ENCODE peak calls at places on chromosome 1, in six cellular contexts. T, B, N, Y, P and O are unnamed samples.

GRCh38 chr1:38962113-38962512 is 20.5 kb upstream of the RHBDL2 start:
- ATAC-seq in N (no peak), P (no peak), T (no peak), Y (no peak), B (peak; percentile 39), O (no peak)

GRCh38 chr1:29416825-29417557 is 180.7 kb downstream of the PTPRU start:
- ATAC-seq in N (no peak), P (peak; percentile 37), B (peak; percentile 78), Y (no peak), T (no peak), O (peak; percentile 78)

GRCh38 chr1:170247751-170248521 is 102.2 kb downstream of the NTMT2 start:
- ATAC-seq in T (no peak), Y (no peak), P (no peak), B (no peak), N (no peak), O (no peak)

GRCh38 chr1:157270705-157271274 is 132.6 kb upstream of the ETV3 start:
- ATAC-seq in Y (no peak), T (no peak), B (no peak), N (no peak), P (no peak), O (no peak)

GRCh38 chr1:80217377-80217986 is 1211.0 kb upstream of the ADGRL4 start:
- ATAC-seq in P (no peak), Y (peak; percentile 68), B (no peak), N (peak; percentile 84), T (no peak), O (no peak)

GRCh38 chr1:232562855-232563510 is 67.0 kb downstream of the SIPA1L2 start:
- ATAC-seq in B (no peak), P (no peak), T (no peak), Y (no peak), N (no peak), O (no peak)

GRCh38 chr1:85244271-85245053 is 15.0 kb downstream of the C1orf52 start:
- ATAC-seq in N (no peak), Y (no peak), T (no peak), P (no peak), B (no peak), O (no peak)

GRCh38 chr1:162421258-162422194 is 9.6 kb upstream of the SH2D1B start:
- ATAC-seq in N (no peak), B (no peak), T (peak; percentile 79), Y (no peak), P (no peak), O (no peak)

GRCh38 chr1:197745911-197746310 is 29.4 kb downstream of the DENND1B start:
- ATAC-seq in N (no peak), B (no peak), P (no peak), T (no peak), Y (no peak), O (no peak)

GRCh38 chr1:117676615-117677130 is 70.8 kb downstream of the TENT5C start:
- ATAC-seq in T (no peak), B (no peak), P (no peak), N (no peak), Y (peak; percentile 40), O (no peak)

GRCh38 chr1:942864-943533 is 16.1 kb downstream of the NOC2L start:
- ATAC-seq in P (peak; percentile 6), N (peak; percentile 3), Y (peak; percentile 1), T (peak; percentile 6), B (no peak), O (peak; percentile 13)

GRCh38 chr1:16976966-16977365 is 3.5 kb downstream of the MFAP2 start:
- ATAC-seq in Y (no peak), P (no peak), N (no peak), B (no peak), T (no peak), O (no peak)

GRCh38 chr1:16053781-16054502 is 10.4 kb downstream of the CLCNKB start:
- ATAC-seq in T (no peak), P (no peak), B (no peak), Y (no peak), N (no peak), O (no peak)

GRCh38 chr1:101131239-101131924 is 105.4 kb upstream of the S1PR1 start:
- ATAC-seq in B (no peak), N (no peak), T (no peak), P (no peak), Y (no peak), O (no peak)

GRCh38 chr1:240621249-240621648 is 9.3 kb upstream of the GREM2 start:
- ATAC-seq in P (no peak), T (no peak), N (no peak), Y (no peak), B (no peak), O (no peak)

GRCh38 chr1:59276317-59276914 is 20.5 kb upstream of the FGGY start:
- ATAC-seq in N (no peak), B (no peak), Y (no peak), T (no peak), P (no peak), O (no peak)

GRCh38 chr1:15727866-15728534 is 8.1 kb upstream of the SLC25A34 start:
- ATAC-seq in T (no peak), P (no peak), Y (no peak), B (peak; percentile 80), N (no peak), O (no peak)

GRCh38 chr1:162847839-162848453 is 13.0 kb downstream of the CCDC190 start:
- ATAC-seq in B (peak; percentile 36), Y (no peak), T (peak; percentile 55), N (peak; percentile 80), P (peak; percentile 60), O (no peak)

GRCh38 chr1:223462047-223462446 is 68.8 kb downstream of the CCDC185 start:
- ATAC-seq in P (no peak), Y (no peak), N (no peak), B (no peak), T (no peak), O (no peak)

GRCh38 chr1:43688594-43689000 is 18.7 kb upstream of the ST3GAL3 start:
- ATAC-seq in Y (no peak), B (peak; percentile 80), P (no peak), N (no peak), T (no peak), O (no peak)

GRCh38 chr1:201461783-201462441 is 7.1 kb downstream of the PHLDA3 start:
- ATAC-seq in Y (no peak), T (peak; percentile 64), B (peak; percentile 75), P (peak; percentile 80), N (peak; percentile 75), O (peak; percentile 86)
- H3K4me1 ChIP-seq in Y (peaks cover 3% of the 10 kb centered on the region), T (peaks cover 5% of the 10 kb centered on the region), B (peaks cover 62% of the 10 kb centered on the region), P (peaks cover 61% of the 10 kb centered on the region), N (peaks cover 46% of the 10 kb centered on the region), O (peaks cover 23% of the 10 kb centered on the region)

GRCh38 chr1:156062189-156062588 is 1.2 kb downstream of the RAB25 start:
- ATAC-seq in Y (no peak), N (no peak), P (no peak), T (peak; percentile 68), B (no peak), O (no peak)
- H3K4me1 ChIP-seq in Y (peaks cover 20% of the 10 kb centered on the region), N (no peaks in the 10 kb centered on the region), P (no peaks in the 10 kb centered on the region), T (peaks cover 3% of the 10 kb centered on the region), B (no peaks in the 10 kb centered on the region), O (no peaks in the 10 kb centered on the region)

GRCh38 chr1:93820554-93821411 is 58.2 kb downstream of the DNTTIP2 start:
- ATAC-seq in P (no peak), N (no peak), T (no peak), B (no peak), Y (peak; percentile 77), O (no peak)
- H3K4me1 ChIP-seq in P (peaks cover 20% of the 10 kb centered on the region), N (no peaks in the 10 kb centered on the region), T (no peaks in the 10 kb centered on the region), B (no peaks in the 10 kb centered on the region), Y (peaks cover 29% of the 10 kb centered on the region), O (no peaks in the 10 kb centered on the region)

GRCh38 chr1:180248731-180249681 is 18.9 kb downstream of the LHX4 start:
- ATAC-seq in B (no peak), T (no peak), N (peak; percentile 81), Y (peak; percentile 77), P (peak; percentile 62), O (no peak)
- H3K4me1 ChIP-seq in B (no peaks in the 10 kb centered on the region), T (no peaks in the 10 kb centered on the region), N (no peaks in the 10 kb centered on the region), Y (peaks cover 21% of the 10 kb centered on the region), P (no peaks in the 10 kb centered on the region), O (no peaks in the 10 kb centered on the region)

GRCh38 chr1:225813250-225813964 is 3.5 kb downstream of the EPHX1 start:
- ATAC-seq in P (peak; percentile 82), T (peak; percentile 63), N (no peak), B (peak; percentile 7), Y (no peak), O (peak; percentile 68)

GRCh38 chr1:225811622-225812487 is 1.9 kb downstream of the EPHX1 start:
- ATAC-seq in T (no peak), B (peak; percentile 29), N (no peak), P (no peak), Y (peak; percentile 20), O (no peak)

GRCh38 chr1:225812488-225813249 is 2.7 kb downstream of the EPHX1 start:
- ATAC-seq in Y (no peak), P (no peak), B (no peak), T (no peak), N (no peak), O (no peak)

GRCh38 chr1:225808136-225808535 is 1.8 kb upstream of the EPHX1 start:
- ATAC-seq in N (no peak), Y (no peak), T (no peak), P (no peak), B (no peak), O (no peak)

GRCh38 chr1:225809842-225810578 is at the start of gene EPHX1:
- ATAC-seq in N (peak; percentile 98), T (peak; percentile 89), Y (peak; percentile 85), P (peak; percentile 89), B (peak; percentile 80), O (peak; percentile 90)
- H3K4me1 ChIP-seq in N (peaks cover 13% of the 10 kb centered on the region), T (peaks cover 22% of the 10 kb centered on the region), Y (peaks cover 31% of the 10 kb centered on the region), P (peaks cover 44% of the 10 kb centered on the region), B (peaks cover 39% of the 10 kb centered on the region), O (peaks cover 37% of the 10 kb centered on the region)